ENCODE peak calls at places on chromosomes 16 and 17, in nine cellular contexts. One of them, this sample, is unnamed.

GRCh38 chr16:54402873-54403272 is 116.3 kb upstream of the IRX3 start:
- DNase-seq in activated CD8-positive, alpha-beta memory T cell treated with anti-CD3 and anti-CD28 coated beads for 4 hours: no peak
- DNase-seq in NCI-H510A treated with DMSO at 0.1 percent for 48 hours: no peak
- DNase-seq in CD8-positive, alpha-beta memory T cell: no peak
- DNase-seq in germinal center: no peak
- DNase-seq in WTC11: no peak
- DNase-seq in Calu3: no peak
- DNase-seq in CD4-positive, CD25-positive, alpha-beta regulatory T cell: no peak
- DNase-seq in NCI-H1417 treated with DMSO at 0.1 percent for 48 hours: no peak
- DNase-seq in this sample: no peak

GRCh38 chr16:69477546-69477945 is 53.1 kb downstream of the CYB5B start:
- DNase-seq in NCI-H510A treated with DMSO at 0.1 percent for 48 hours: no peak
- DNase-seq in NCI-H1417 treated with DMSO at 0.1 percent for 48 hours: no peak
- DNase-seq in CD8-positive, alpha-beta memory T cell: no peak
- DNase-seq in WTC11: no peak
- DNase-seq in germinal center: no peak
- DNase-seq in Calu3: no peak
- DNase-seq in CD4-positive, CD25-positive, alpha-beta regulatory T cell: no peak
- DNase-seq in activated CD8-positive, alpha-beta memory T cell treated with anti-CD3 and anti-CD28 coated beads for 4 hours: no peak
- DNase-seq in this sample: no peak

GRCh38 chr16:660459-661183 is 7.3 kb upstream of the RHOT2 start:
- DNase-seq in germinal center: peak
- DNase-seq in NCI-H1417 treated with DMSO at 0.1 percent for 48 hours: peak
- DNase-seq in activated CD8-positive, alpha-beta memory T cell treated with anti-CD3 and anti-CD28 coated beads for 4 hours: peak
- DNase-seq in Calu3: no peak
- DNase-seq in CD4-positive, CD25-positive, alpha-beta regulatory T cell: peak
- DNase-seq in CD8-positive, alpha-beta memory T cell: peak
- DNase-seq in NCI-H510A treated with DMSO at 0.1 percent for 48 hours: no peak
- DNase-seq in WTC11: peak
- DNase-seq in this sample: peak

GRCh38 chr17:41131979-41132378 is 8.0 kb upstream of the KRTAP4-12 start:
- DNase-seq in Calu3: no peak
- DNase-seq in activated CD8-positive, alpha-beta memory T cell treated with anti-CD3 and anti-CD28 coated beads for 4 hours: no peak
- DNase-seq in NCI-H1417 treated with DMSO at 0.1 percent for 48 hours: no peak
- DNase-seq in CD4-positive, CD25-positive, alpha-beta regulatory T cell: no peak
- DNase-seq in NCI-H510A treated with DMSO at 0.1 percent for 48 hours: no peak
- DNase-seq in germinal center: no peak
- DNase-seq in CD8-positive, alpha-beta memory T cell: no peak
- DNase-seq in WTC11: no peak
- DNase-seq in this sample: no peak

GRCh38 chr17:1007310-1008007 is 10.5 kb downstream of the TIMM22 start:
- DNase-seq in germinal center: no peak
- DNase-seq in NCI-H1417 treated with DMSO at 0.1 percent for 48 hours: no peak
- DNase-seq in activated CD8-positive, alpha-beta memory T cell treated with anti-CD3 and anti-CD28 coated beads for 4 hours: no peak
- DNase-seq in WTC11: no peak
- DNase-seq in Calu3: no peak
- DNase-seq in CD8-positive, alpha-beta memory T cell: no peak
- DNase-seq in CD4-positive, CD25-positive, alpha-beta regulatory T cell: no peak
- DNase-seq in NCI-H510A treated with DMSO at 0.1 percent for 48 hours: no peak
- DNase-seq in this sample: no peak

GRCh38 chr17:9987779-9988585 is 82.9 kb upstream of the RCVRN start:
- DNase-seq in activated CD8-positive, alpha-beta memory T cell treated with anti-CD3 and anti-CD28 coated beads for 4 hours: no peak
- DNase-seq in CD8-positive, alpha-beta memory T cell: peak
- DNase-seq in Calu3: peak
- DNase-seq in NCI-H1417 treated with DMSO at 0.1 percent for 48 hours: no peak
- DNase-seq in CD4-positive, CD25-positive, alpha-beta regulatory T cell: peak
- DNase-seq in NCI-H510A treated with DMSO at 0.1 percent for 48 hours: no peak
- DNase-seq in germinal center: peak
- DNase-seq in WTC11: peak
- DNase-seq in this sample: peak

GRCh38 chr17:77404812-77405581 is 264.2 kb downstream of the SEC14L1 start:
- DNase-seq in Calu3: peak
- DNase-seq in germinal center: peak
- DNase-seq in NCI-H1417 treated with DMSO at 0.1 percent for 48 hours: no peak
- DNase-seq in CD4-positive, CD25-positive, alpha-beta regulatory T cell: peak
- DNase-seq in CD8-positive, alpha-beta memory T cell: peak
- DNase-seq in activated CD8-positive, alpha-beta memory T cell treated with anti-CD3 and anti-CD28 coated beads for 4 hours: peak
- DNase-seq in WTC11: no peak
- DNase-seq in NCI-H510A treated with DMSO at 0.1 percent for 48 hours: no peak
- DNase-seq in this sample: no peak

GRCh38 chr17:4862720-4863119 is 29.6 kb downstream of the MINK1 start:
- DNase-seq in CD4-positive, CD25-positive, alpha-beta regulatory T cell: no peak
- DNase-seq in NCI-H1417 treated with DMSO at 0.1 percent for 48 hours: no peak
- DNase-seq in CD8-positive, alpha-beta memory T cell: no peak
- DNase-seq in Calu3: no peak
- DNase-seq in germinal center: no peak
- DNase-seq in WTC11: no peak
- DNase-seq in NCI-H510A treated with DMSO at 0.1 percent for 48 hours: no peak
- DNase-seq in activated CD8-positive, alpha-beta memory T cell treated with anti-CD3 and anti-CD28 coated beads for 4 hours: no peak
- DNase-seq in this sample: no peak

GRCh38 chr17:78839173-78839761 is 1.3 kb downstream of the USP36 start:
- DNase-seq in activated CD8-positive, alpha-beta memory T cell treated with anti-CD3 and anti-CD28 coated beads for 4 hours: no peak
- DNase-seq in germinal center: peak
- DNase-seq in CD8-positive, alpha-beta memory T cell: no peak
- DNase-seq in NCI-H1417 treated with DMSO at 0.1 percent for 48 hours: no peak
- DNase-seq in WTC11: no peak
- DNase-seq in CD4-positive, CD25-positive, alpha-beta regulatory T cell: peak
- DNase-seq in NCI-H510A treated with DMSO at 0.1 percent for 48 hours: no peak
- DNase-seq in Calu3: no peak
- DNase-seq in this sample: no peak